ENCODE peak calls at places on chromosomes 7 and 10, in five cellular contexts. One of them, this sample, is unnamed.

GRCh38 chr7:94510582-94511456 is 1.2 kb downstream of the CASD1 start:
- DNase-seq in T-helper 1 cell: no peak
- DNase-seq in activated T-helper 1 cell treated with anti-CD3 and anti-CD28 coated beads, Interleukin-12 subunit alpha, Interleukin-12 subunit beta, Interleukin-2, Interleukin-4 antibody, amounts not matched to agents 30 ng/mL and 10 ng/mL and 1 ng/mL, durations not matched to agents 14 hours and 24 hours and 36 hours: peak
- DNase-seq in NCI-H187: peak
- DNase-seq in fibroblast of lung: peak
- DNase-seq in this sample: peak

GRCh38 chr7:100888988-100889760 is at the start of gene UFSP1:
- DNase-seq in T-helper 1 cell: no peak
- DNase-seq in activated T-helper 1 cell treated with anti-CD3 and anti-CD28 coated beads, Interleukin-12 subunit alpha, Interleukin-12 subunit beta, Interleukin-2, Interleukin-4 antibody, amounts not matched to agents 30 ng/mL and 10 ng/mL and 1 ng/mL, durations not matched to agents 14 hours and 24 hours and 36 hours: no peak
- DNase-seq in NCI-H187: no peak
- DNase-seq in fibroblast of lung: no peak
- DNase-seq in this sample: no peak

GRCh38 chr10:7258948-7259523 is 151.8 kb downstream of the SFMBT2 start:
- DNase-seq in T-helper 1 cell: no peak
- DNase-seq in activated T-helper 1 cell treated with anti-CD3 and anti-CD28 coated beads, Interleukin-12 subunit alpha, Interleukin-12 subunit beta, Interleukin-2, Interleukin-4 antibody, amounts not matched to agents 30 ng/mL and 10 ng/mL and 1 ng/mL, durations not matched to agents 14 hours and 24 hours and 36 hours: peak
- DNase-seq in NCI-H187: no peak
- DNase-seq in fibroblast of lung: peak
- DNase-seq in this sample: peak

GRCh38 chr7:4765776-4766490 is 9.5 kb upstream of the AP5Z1 start:
- DNase-seq in T-helper 1 cell: no peak
- DNase-seq in activated T-helper 1 cell treated with anti-CD3 and anti-CD28 coated beads, Interleukin-12 subunit alpha, Interleukin-12 subunit beta, Interleukin-2, Interleukin-4 antibody, amounts not matched to agents 30 ng/mL and 10 ng/mL and 1 ng/mL, durations not matched to agents 14 hours and 24 hours and 36 hours: no peak
- DNase-seq in NCI-H187: no peak
- DNase-seq in fibroblast of lung: no peak
- DNase-seq in this sample: no peak

GRCh38 chr10:12549297-12549696 is 199.9 kb downstream of the CAMK1D start:
- DNase-seq in T-helper 1 cell: no peak
- DNase-seq in activated T-helper 1 cell treated with anti-CD3 and anti-CD28 coated beads, Interleukin-12 subunit alpha, Interleukin-12 subunit beta, Interleukin-2, Interleukin-4 antibody, amounts not matched to agents 30 ng/mL and 10 ng/mL and 1 ng/mL, durations not matched to agents 14 hours and 24 hours and 36 hours: no peak
- DNase-seq in NCI-H187: no peak
- DNase-seq in fibroblast of lung: no peak
- DNase-seq in this sample: no peak

GRCh38 chr7:43658718-43659548 is 70.4 kb downstream of the COA1 start:
- DNase-seq in T-helper 1 cell: no peak
- DNase-seq in activated T-helper 1 cell treated with anti-CD3 and anti-CD28 coated beads, Interleukin-12 subunit alpha, Interleukin-12 subunit beta, Interleukin-2, Interleukin-4 antibody, amounts not matched to agents 30 ng/mL and 10 ng/mL and 1 ng/mL, durations not matched to agents 14 hours and 24 hours and 36 hours: no peak
- DNase-seq in NCI-H187: no peak
- DNase-seq in fibroblast of lung: peak
- DNase-seq in this sample: no peak

GRCh38 chr7:80060218-80060806 is 74.3 kb upstream of the GNAI1 start:
- DNase-seq in T-helper 1 cell: no peak
- DNase-seq in activated T-helper 1 cell treated with anti-CD3 and anti-CD28 coated beads, Interleukin-12 subunit alpha, Interleukin-12 subunit beta, Interleukin-2, Interleukin-4 antibody, amounts not matched to agents 30 ng/mL and 10 ng/mL and 1 ng/mL, durations not matched to agents 14 hours and 24 hours and 36 hours: no peak
- DNase-seq in NCI-H187: no peak
- DNase-seq in fibroblast of lung: peak
- DNase-seq in this sample: no peak

GRCh38 chr7:80767655-80768054 is 129.2 kb downstream of the CD36 start:
- DNase-seq in T-helper 1 cell: no peak
- DNase-seq in activated T-helper 1 cell treated with anti-CD3 and anti-CD28 coated beads, Interleukin-12 subunit alpha, Interleukin-12 subunit beta, Interleukin-2, Interleukin-4 antibody, amounts not matched to agents 30 ng/mL and 10 ng/mL and 1 ng/mL, durations not matched to agents 14 hours and 24 hours and 36 hours: no peak
- DNase-seq in NCI-H187: no peak
- DNase-seq in fibroblast of lung: no peak
- DNase-seq in this sample: no peak